ENCODE peak calls at places on chromosomes 11 and 22, in eight cellular contexts. One of them, this sample, is unnamed. For H3K9me3, the result is how much of the 10 kb centered on the place peaks cover.

GRCh38 chr22:24370426-24370825 is 57.0 kb upstream of the ADORA2A start:
- DNase-seq in IMR-90: no peak
- DNase-seq in thoracic aorta: no peak
- DNase-seq in stomach: no peak
- DNase-seq in iPS DF 6.9: no peak
- DNase-seq in cardiac muscle cell: no peak
- DNase-seq in upper lobe of right lung: no peak
- DNase-seq in tibial nerve: no peak
- DNase-seq in this sample: no peak

GRCh38 chr11:117144477-117145392 is 648 bp downstream of the PAFAH1B2 start:
- DNase-seq in IMR-90: peak
- DNase-seq in thoracic aorta: peak
- DNase-seq in stomach: peak
- DNase-seq in iPS DF 6.9: no peak
- DNase-seq in cardiac muscle cell: peak
- DNase-seq in upper lobe of right lung: peak
- DNase-seq in tibial nerve: peak
- DNase-seq in this sample: peak

GRCh38 chr11:7573558-7574296 is 59.9 kb downstream of the PPFIBP2 start:
- DNase-seq in IMR-90: no peak
- DNase-seq in thoracic aorta: no peak
- DNase-seq in stomach: peak
- DNase-seq in iPS DF 6.9: no peak
- DNase-seq in cardiac muscle cell: no peak
- DNase-seq in upper lobe of right lung: no peak
- DNase-seq in tibial nerve: no peak
- DNase-seq in this sample: no peak

GRCh38 chr11:128704517-128704916 is 10.6 kb downstream of the FLI1 start:
- DNase-seq in IMR-90: no peak
- DNase-seq in thoracic aorta: no peak
- DNase-seq in stomach: no peak
- DNase-seq in iPS DF 6.9: no peak
- DNase-seq in cardiac muscle cell: no peak
- DNase-seq in upper lobe of right lung: no peak
- DNase-seq in tibial nerve: no peak
- DNase-seq in this sample: no peak

GRCh38 chr22:43515411-43515810 is 103.6 kb downstream of the MPPED1 start:
- DNase-seq in IMR-90: no peak
- DNase-seq in thoracic aorta: no peak
- DNase-seq in stomach: no peak
- DNase-seq in iPS DF 6.9: no peak
- DNase-seq in cardiac muscle cell: no peak
- DNase-seq in upper lobe of right lung: no peak
- DNase-seq in tibial nerve: no peak
- DNase-seq in this sample: no peak

GRCh38 chr11:2754008-2754407 is 54.2 kb upstream of the KCNQ1OT1 start:
- DNase-seq in IMR-90: no peak
- DNase-seq in thoracic aorta: no peak
- DNase-seq in stomach: no peak
- DNase-seq in iPS DF 6.9: no peak
- DNase-seq in cardiac muscle cell: no peak
- DNase-seq in upper lobe of right lung: peak
- DNase-seq in tibial nerve: no peak
- DNase-seq in this sample: no peak

GRCh38 chr11:66121453-66121852 is 51.4 kb downstream of the PACS1 start:
- DNase-seq in IMR-90: no peak
- DNase-seq in thoracic aorta: no peak
- DNase-seq in stomach: no peak
- DNase-seq in iPS DF 6.9: no peak
- DNase-seq in cardiac muscle cell: no peak
- DNase-seq in upper lobe of right lung: no peak
- DNase-seq in tibial nerve: no peak
- DNase-seq in this sample: no peak

GRCh38 chr11:64868904-64869570 is 9.4 kb downstream of the EHD1 start:
- DNase-seq in IMR-90: peak
- DNase-seq in thoracic aorta: no peak
- DNase-seq in stomach: no peak
- DNase-seq in iPS DF 6.9: no peak
- DNase-seq in cardiac muscle cell: peak
- DNase-seq in upper lobe of right lung: no peak
- DNase-seq in tibial nerve: no peak
- DNase-seq in this sample: peak

GRCh38 chr11:69704508-69705245 is 855 bp upstream of the FGF19 start:
- DNase-seq in IMR-90: no peak
- DNase-seq in thoracic aorta: no peak
- DNase-seq in stomach: no peak
- DNase-seq in iPS DF 6.9: no peak
- DNase-seq in cardiac muscle cell: peak
- DNase-seq in upper lobe of right lung: no peak
- DNase-seq in tibial nerve: no peak
- DNase-seq in this sample: no peak

GRCh38 chr11:85627332-85627997 is at the start of gene DLG2:
- DNase-seq in IMR-90: peak
- DNase-seq in thoracic aorta: no peak
- DNase-seq in stomach: no peak
- DNase-seq in iPS DF 6.9: no peak
- DNase-seq in cardiac muscle cell: peak
- DNase-seq in upper lobe of right lung: no peak
- DNase-seq in tibial nerve: peak
- DNase-seq in this sample: no peak

GRCh38 chr11:112200252-112200651 is 24.9 kb downstream of the BCO2 start:
- DNase-seq in IMR-90: no peak
- DNase-seq in thoracic aorta: no peak
- DNase-seq in stomach: no peak
- DNase-seq in iPS DF 6.9: no peak
- DNase-seq in cardiac muscle cell: no peak
- DNase-seq in upper lobe of right lung: no peak
- DNase-seq in tibial nerve: no peak
- DNase-seq in this sample: no peak

GRCh38 chr11:75654314-75654713 is 14.5 kb downstream of the MAP6 start:
- DNase-seq in IMR-90: peak
- DNase-seq in thoracic aorta: no peak
- DNase-seq in stomach: no peak
- DNase-seq in iPS DF 6.9: no peak
- DNase-seq in cardiac muscle cell: no peak
- DNase-seq in upper lobe of right lung: no peak
- DNase-seq in tibial nerve: no peak
- DNase-seq in this sample: no peak

GRCh38 chr11:64786308-64786707 is 8.0 kb upstream of the SF1 start:
- DNase-seq in IMR-90: no peak
- DNase-seq in thoracic aorta: no peak
- DNase-seq in stomach: no peak
- DNase-seq in iPS DF 6.9: no peak
- DNase-seq in cardiac muscle cell: no peak
- DNase-seq in upper lobe of right lung: peak
- DNase-seq in tibial nerve: no peak
- DNase-seq in this sample: no peak

GRCh38 chr11:13349046-13349445 is 71.5 kb downstream of the BMAL1 start:
- DNase-seq in IMR-90: no peak
- DNase-seq in thoracic aorta: no peak
- DNase-seq in stomach: no peak
- DNase-seq in iPS DF 6.9: no peak
- DNase-seq in cardiac muscle cell: no peak
- DNase-seq in upper lobe of right lung: no peak
- DNase-seq in tibial nerve: no peak
- DNase-seq in this sample: no peak

GRCh38 chr22:38165929-38166593 is 15.6 kb downstream of the PLA2G6 start:
- DNase-seq in IMR-90: no peak
- DNase-seq in thoracic aorta: no peak
- DNase-seq in stomach: no peak
- DNase-seq in iPS DF 6.9: no peak
- DNase-seq in cardiac muscle cell: no peak
- DNase-seq in upper lobe of right lung: no peak
- DNase-seq in tibial nerve: no peak
- DNase-seq in this sample: no peak

GRCh38 chr11:73766763-73767162 is 5.9 kb upstream of the RAB6A start:
- DNase-seq in IMR-90: no peak
- DNase-seq in thoracic aorta: no peak
- DNase-seq in stomach: no peak
- DNase-seq in iPS DF 6.9: no peak
- DNase-seq in cardiac muscle cell: no peak
- DNase-seq in upper lobe of right lung: no peak
- DNase-seq in tibial nerve: no peak
- DNase-seq in this sample: no peak

GRCh38 chr11:59610289-59610688 is 5.3 kb downstream of the OSBP start:
- DNase-seq in IMR-90: no peak
- DNase-seq in thoracic aorta: no peak
- DNase-seq in stomach: no peak
- DNase-seq in iPS DF 6.9: no peak
- DNase-seq in cardiac muscle cell: no peak
- DNase-seq in upper lobe of right lung: no peak
- DNase-seq in tibial nerve: no peak
- DNase-seq in this sample: no peak

GRCh38 chr11:59615132-59615636 is 390 bp downstream of the OSBP start:
- DNase-seq in IMR-90: no peak
- DNase-seq in thoracic aorta: no peak
- DNase-seq in stomach: peak
- DNase-seq in iPS DF 6.9: no peak
- DNase-seq in cardiac muscle cell: peak
- DNase-seq in upper lobe of right lung: peak
- DNase-seq in tibial nerve: peak
- DNase-seq in this sample: peak

GRCh38 chr11:59614277-59615131 is 1.1 kb downstream of the OSBP start:
- DNase-seq in IMR-90: no peak
- DNase-seq in thoracic aorta: no peak
- DNase-seq in stomach: no peak
- DNase-seq in iPS DF 6.9: no peak
- DNase-seq in cardiac muscle cell: peak
- DNase-seq in upper lobe of right lung: no peak
- DNase-seq in tibial nerve: no peak
- DNase-seq in this sample: no peak

GRCh38 chr11:59615637-59616395 is at the start of gene OSBP:
- DNase-seq in IMR-90: peak
- DNase-seq in thoracic aorta: peak
- DNase-seq in stomach: peak
- DNase-seq in iPS DF 6.9: peak
- DNase-seq in cardiac muscle cell: peak
- DNase-seq in upper lobe of right lung: peak
- DNase-seq in tibial nerve: peak
- DNase-seq in this sample: peak

DNA sequence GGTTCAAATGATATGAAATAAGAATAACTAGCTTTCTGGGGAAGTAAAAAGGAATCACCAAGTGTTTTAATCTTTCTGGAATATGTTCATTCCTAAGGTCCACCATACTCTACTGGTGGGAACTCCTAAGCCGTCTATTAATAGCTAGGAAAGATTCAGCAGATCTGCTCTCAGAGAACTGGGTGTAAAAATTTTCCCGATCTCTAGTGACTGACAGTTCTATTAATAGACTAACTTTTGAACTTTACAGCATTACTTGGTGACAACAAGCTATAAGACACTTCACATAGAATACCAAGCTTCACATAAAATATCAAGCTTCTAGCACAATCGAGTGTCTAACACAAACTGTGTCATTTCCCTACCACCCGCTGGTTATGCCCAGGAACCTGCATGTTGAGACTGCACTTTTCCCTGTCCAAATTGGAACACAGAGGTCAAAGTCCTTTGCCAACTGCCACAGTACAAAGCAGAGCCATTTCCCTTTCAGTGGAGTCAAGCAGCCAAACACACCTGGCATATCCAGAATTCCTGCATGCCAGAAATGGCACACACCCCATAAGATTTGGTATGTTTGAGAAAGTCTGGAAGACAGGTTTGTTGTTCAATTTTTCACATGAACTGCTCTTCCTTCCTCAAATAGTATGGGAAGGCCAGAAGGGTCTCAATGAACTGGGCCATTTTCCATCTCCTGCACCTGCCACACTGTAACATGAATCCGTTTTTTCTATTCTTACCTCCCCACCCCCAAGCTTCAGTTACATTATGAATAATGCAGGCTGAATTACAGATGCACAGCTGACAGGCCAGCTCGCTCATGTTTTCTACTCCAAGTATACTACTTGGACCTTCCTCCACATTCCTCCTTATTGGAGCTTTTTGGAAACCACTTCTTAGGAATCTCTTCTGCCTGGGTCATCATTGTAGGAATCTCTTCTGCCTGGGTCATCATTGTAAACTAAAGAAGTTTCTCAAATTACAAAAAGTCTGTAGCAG is 3.7 kb downstream of the OSBP start:
- DNase-seq in IMR-90: peak
- DNase-seq in thoracic aorta: no peak
- DNase-seq in stomach: peak
- DNase-seq in iPS DF 6.9: no peak
- DNase-seq in cardiac muscle cell: no peak
- DNase-seq in upper lobe of right lung: no peak
- DNase-seq in tibial nerve: no peak
- DNase-seq in this sample: peak
- H3K9me3 ChIP-seq in IMR-90: under half
- H3K9me3 ChIP-seq in thoracic aorta: under half
- H3K9me3 ChIP-seq in stomach: under half
- H3K9me3 ChIP-seq in iPS DF 6.9: under half
- H3K9me3 ChIP-seq in cardiac muscle cell: under half
- H3K9me3 ChIP-seq in upper lobe of right lung: under half
- H3K9me3 ChIP-seq in tibial nerve: under half
- H3K9me3 ChIP-seq in this sample: under half

GRCh38 chr11:110295487-110296225 is 758 bp downstream of the RDX start:
- DNase-seq in IMR-90: peak
- DNase-seq in thoracic aorta: no peak
- DNase-seq in stomach: peak
- DNase-seq in iPS DF 6.9: no peak
- DNase-seq in cardiac muscle cell: peak
- DNase-seq in upper lobe of right lung: peak
- DNase-seq in tibial nerve: peak
- DNase-seq in this sample: peak
- H3K27ac ChIP-seq in IMR-90: peak
- H3K27ac ChIP-seq in thoracic aorta: peak
- H3K27ac ChIP-seq in stomach: peak
- H3K27ac ChIP-seq in iPS DF 6.9: no peak
- H3K27ac ChIP-seq in cardiac muscle cell: peak
- H3K27ac ChIP-seq in upper lobe of right lung: peak
- H3K27ac ChIP-seq in tibial nerve: peak
- H3K27ac ChIP-seq in this sample: peak

GRCh38 chr11:57640068-57640800 is 9.5 kb downstream of the YPEL4 start:
- DNase-seq in IMR-90: no peak
- DNase-seq in thoracic aorta: no peak
- DNase-seq in stomach: no peak
- DNase-seq in iPS DF 6.9: no peak
- DNase-seq in cardiac muscle cell: no peak
- DNase-seq in upper lobe of right lung: no peak
- DNase-seq in tibial nerve: no peak
- DNase-seq in this sample: no peak
- H3K4me3 ChIP-seq in IMR-90: peak
- H3K4me3 ChIP-seq in thoracic aorta: peak
- H3K4me3 ChIP-seq in stomach: peak
- H3K4me3 ChIP-seq in iPS DF 6.9: peak
- H3K4me3 ChIP-seq in cardiac muscle cell: peak
- H3K4me3 ChIP-seq in upper lobe of right lung: peak
- H3K4me3 ChIP-seq in tibial nerve: no peak
- H3K4me3 ChIP-seq in this sample: no peak

DNA sequence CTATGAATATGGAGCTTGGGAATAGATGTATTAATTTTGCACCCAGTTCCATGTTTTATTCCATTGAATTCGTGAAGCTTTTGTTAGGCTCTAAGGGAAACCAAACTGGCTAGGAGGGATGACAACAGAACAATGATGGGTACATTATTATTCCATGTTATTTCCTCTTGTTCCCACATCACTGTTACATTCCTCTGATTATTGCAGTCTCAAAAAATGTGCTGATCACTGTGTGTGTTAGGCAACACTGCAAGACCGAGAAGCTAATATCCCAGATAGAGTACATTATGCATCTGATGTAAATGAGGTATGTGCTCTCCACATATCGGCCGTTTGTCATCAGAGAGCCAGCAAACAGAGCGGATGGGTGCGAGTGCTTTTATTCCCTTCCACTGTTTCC is 327.9 kb downstream of the SOX6 start:
- DNase-seq in IMR-90: peak
- DNase-seq in thoracic aorta: no peak
- DNase-seq in stomach: no peak
- DNase-seq in iPS DF 6.9: no peak
- DNase-seq in cardiac muscle cell: peak
- DNase-seq in upper lobe of right lung: no peak
- DNase-seq in tibial nerve: no peak
- DNase-seq in this sample: no peak
- H3K9me3 ChIP-seq in IMR-90: under half
- H3K9me3 ChIP-seq in thoracic aorta: under half
- H3K9me3 ChIP-seq in stomach: under half
- H3K9me3 ChIP-seq in iPS DF 6.9: under half
- H3K9me3 ChIP-seq in cardiac muscle cell: under half
- H3K9me3 ChIP-seq in upper lobe of right lung: under half
- H3K9me3 ChIP-seq in tibial nerve: under half
- H3K9me3 ChIP-seq in this sample: under half

This sample was measured in SJCRH30.